ENCODE peak calls at places on chromosome 15, in nine cellular contexts. U, A, F, N, D, I, X, P and V are unnamed samples.

GRCh38 chr15:72042054-72042453 is 75.9 kb downstream of the MYO9A start:
- DNase-seq in U (no peak), A (no peak), F (no peak), N (no peak), D (no peak), I (no peak), X (no peak), P (no peak), V (no peak)

GRCh38 chr15:66069751-66070150 is 183.8 kb downstream of the MEGF11 start:
- DNase-seq in U (no peak), A (no peak), F (no peak), N (no peak), D (no peak), I (no peak), X (no peak), P (no peak), V (no peak)

GRCh38 chr15:48592929-48593328 is 52.6 kb downstream of the FBN1 start:
- DNase-seq in U (no peak), A (no peak), F (no peak), N (no peak), D (no peak), I (no peak), X (no peak), P (no peak), V (no peak)

GRCh38 chr15:62732078-62732477 is 310.5 kb upstream of the TPM1 start:
- DNase-seq in U (no peak), A (no peak), F (no peak), N (peak), D (no peak), I (no peak), X (no peak), P (no peak), V (no peak)

GRCh38 chr15:38652998-38653397 is 88.4 kb upstream of the RASGRP1 start:
- DNase-seq in U (peak), A (peak), F (no peak), N (no peak), D (no peak), I (no peak), X (peak), P (peak), V (no peak)

GRCh38 chr15:31278544-31279220 is 48.0 kb upstream of the KLF13 start:
- DNase-seq in U (peak), A (no peak), F (no peak), N (no peak), D (no peak), I (peak), X (no peak), P (no peak), V (peak)

GRCh38 chr15:69522361-69522760 is 69.7 kb downstream of the RPLP1 start:
- DNase-seq in U (no peak), A (no peak), F (no peak), N (no peak), D (no peak), I (no peak), X (no peak), P (no peak), V (no peak)

GRCh38 chr15:93235926-93236781 is 147.1 kb upstream of the RGMA start:
- DNase-seq in U (peak), A (no peak), F (no peak), N (no peak), D (no peak), I (peak), X (no peak), P (no peak), V (peak)

GRCh38 chr15:45083223-45083622 is 30.7 kb downstream of the DUOX2 start:
- DNase-seq in U (no peak), A (no peak), F (no peak), N (no peak), D (no peak), I (no peak), X (no peak), P (no peak), V (no peak)